ENCODE peak calls at places on chromosome 6, in five cellular contexts. X, H, Y, N and I are unnamed samples.

GRCh38 chr6:16130932-16131387 is 2.1 kb downstream of the MYLIP start:
- ATAC-seq in N (peak; percentile 57), Y (peak; percentile 58), H (peak; percentile 73), X (peak; percentile 62), I (peak; percentile 65)

GRCh38 chr6:3088446-3088845 is 20.2 kb downstream of the RIPK1 start:
- ATAC-seq in H (no peak), Y (no peak), X (no peak), N (peak; percentile 72), I (peak; percentile 89)

GRCh38 chr6:32240686-32241085 is 16.8 kb upstream of the NOTCH4 start:
- ATAC-seq in X (no peak), H (peak; percentile 29), Y (no peak), N (no peak), I (no peak)

GRCh38 chr6:10478187-10479040 is 42.7 kb upstream of the GCNT2 start:
- ATAC-seq in H (peak; percentile 61), X (peak; percentile 46), Y (no peak), N (no peak), I (peak; percentile 9)

GRCh38 chr6:25911359-25911758 is 19.1 kb downstream of the SLC17A2 start:
- ATAC-seq in H (no peak), X (no peak), N (no peak), Y (no peak), I (no peak)

GRCh38 chr6:70059047-70059719 is 192.8 kb downstream of the COL19A1 start:
- ATAC-seq in H (no peak), N (no peak), Y (peak; percentile 53), X (peak; percentile 50), I (no peak)

GRCh38 chr6:38774933-38775707 is 60.0 kb downstream of the DNAH8 start:
- ATAC-seq in X (peak; percentile 43), Y (no peak), N (no peak), H (peak; percentile 38), I (no peak)

GRCh38 chr6:46263709-46264091 is 92.9 kb upstream of the ENPP5 start:
- ATAC-seq in H (no peak), N (no peak), Y (peak; percentile 33), X (no peak), I (no peak)

GRCh38 chr6:37339911-37340638 is 13.7 kb upstream of the RNF8 start:
- ATAC-seq in X (no peak), H (no peak), N (no peak), Y (no peak), I (no peak)

GRCh38 chr6:87784690-87785089 is 82.7 kb upstream of the AKIRIN2 start:
- ATAC-seq in X (peak; percentile 61), H (no peak), Y (no peak), N (no peak), I (no peak)

GRCh38 chr6:117761610-117762009 is 86.3 kb downstream of the NUS1 start:
- ATAC-seq in H (no peak), N (no peak), X (no peak), Y (no peak), I (no peak)

GRCh38 chr6:112618796-112619195 is 271.7 kb downstream of the RFPL4B start:
- ATAC-seq in N (no peak), H (no peak), X (no peak), Y (no peak), I (no peak)

GRCh38 chr6:165782812-165783211 is 119.8 kb upstream of the PDE10A start:
- ATAC-seq in H (no peak), X (no peak), Y (no peak), N (peak; percentile 63), I (no peak)

GRCh38 chr6:48111575-48111974 is 578 bp upstream of the PTCHD4 start:
- ATAC-seq in H (no peak), N (no peak), Y (no peak), X (no peak), I (no peak)

GRCh38 chr6:14729186-14729871 is 516.5 kb upstream of the JARID2 start:
- ATAC-seq in H (peak; percentile 58), N (no peak), X (no peak), Y (no peak), I (no peak)

GRCh38 chr6:27311806-27312145 is 297 bp downstream of the POM121L2 start:
- ATAC-seq in H (no peak), X (peak; percentile 17), N (no peak), Y (no peak), I (no peak)